ENCODE peak calls at places on chromosomes 3 and 15, in eight cellular contexts. One of them, this sample, is unnamed. For H3K36me3, the result is how much of the 10 kb centered on the place peaks cover.

GRCh38 chr3:149468504-149469212 is 5.8 kb upstream of the TM4SF4 start:
- DNase-seq in SK-N-SH: no peak
- DNase-seq in CD8-positive, alpha-beta T cell: no peak
- DNase-seq in brain microvascular endothelial cell: no peak
- DNase-seq in OCI-LY7: no peak
- DNase-seq in psoas muscle: no peak
- DNase-seq in CD8-positive, alpha-beta memory T cell: no peak
- DNase-seq in PC-3: no peak
- DNase-seq in this sample: no peak

GRCh38 chr3:88321696-88322095 is 171.9 kb downstream of the C3orf38 start:
- DNase-seq in psoas muscle: no peak
- DNase-seq in PC-3: peak
- DNase-seq in CD8-positive, alpha-beta memory T cell: no peak
- DNase-seq in OCI-LY7: no peak
- DNase-seq in CD8-positive, alpha-beta T cell: no peak
- DNase-seq in brain microvascular endothelial cell: peak
- DNase-seq in SK-N-SH: no peak
- DNase-seq in this sample: no peak

GRCh38 chr3:5349343-5349742 is 161.8 kb downstream of the EDEM1 start:
- DNase-seq in psoas muscle: no peak
- DNase-seq in CD8-positive, alpha-beta T cell: no peak
- DNase-seq in PC-3: peak
- DNase-seq in CD8-positive, alpha-beta memory T cell: no peak
- DNase-seq in brain microvascular endothelial cell: no peak
- DNase-seq in SK-N-SH: no peak
- DNase-seq in OCI-LY7: no peak
- DNase-seq in this sample: no peak

GRCh38 chr15:80482686-80483085 is 78.5 kb downstream of the ARNT2 start:
- DNase-seq in psoas muscle: no peak
- DNase-seq in brain microvascular endothelial cell: peak
- DNase-seq in OCI-LY7: no peak
- DNase-seq in PC-3: no peak
- DNase-seq in CD8-positive, alpha-beta T cell: no peak
- DNase-seq in SK-N-SH: no peak
- DNase-seq in CD8-positive, alpha-beta memory T cell: no peak
- DNase-seq in this sample: no peak

GRCh38 chr3:51779137-51779536 is at the start of gene IQCF6:
- DNase-seq in psoas muscle: no peak
- DNase-seq in CD8-positive, alpha-beta T cell: no peak
- DNase-seq in brain microvascular endothelial cell: no peak
- DNase-seq in CD8-positive, alpha-beta memory T cell: no peak
- DNase-seq in OCI-LY7: no peak
- DNase-seq in PC-3: no peak
- DNase-seq in SK-N-SH: no peak
- DNase-seq in this sample: no peak

GRCh38 chr3:24303057-24303754 is 191.4 kb downstream of the THRB start:
- DNase-seq in CD8-positive, alpha-beta memory T cell: no peak
- DNase-seq in OCI-LY7: no peak
- DNase-seq in brain microvascular endothelial cell: no peak
- DNase-seq in CD8-positive, alpha-beta T cell: no peak
- DNase-seq in SK-N-SH: peak
- DNase-seq in PC-3: no peak
- DNase-seq in psoas muscle: no peak
- DNase-seq in this sample: no peak

GRCh38 chr3:96266395-96267187 is 547.8 kb upstream of the EPHA6 start:
- DNase-seq in psoas muscle: no peak
- DNase-seq in CD8-positive, alpha-beta memory T cell: no peak
- DNase-seq in OCI-LY7: no peak
- DNase-seq in PC-3: peak
- DNase-seq in brain microvascular endothelial cell: no peak
- DNase-seq in CD8-positive, alpha-beta T cell: no peak
- DNase-seq in SK-N-SH: no peak
- DNase-seq in this sample: no peak

GRCh38 chr3:30401971-30402370 is 204.4 kb upstream of the TGFBR2 start:
- DNase-seq in OCI-LY7: no peak
- DNase-seq in psoas muscle: no peak
- DNase-seq in brain microvascular endothelial cell: no peak
- DNase-seq in SK-N-SH: peak
- DNase-seq in CD8-positive, alpha-beta T cell: no peak
- DNase-seq in PC-3: no peak
- DNase-seq in CD8-positive, alpha-beta memory T cell: no peak
- DNase-seq in this sample: no peak

GRCh38 chr3:150783334-150783733 is 20.4 kb upstream of the SIAH2 start:
- DNase-seq in CD8-positive, alpha-beta memory T cell: no peak
- DNase-seq in OCI-LY7: no peak
- DNase-seq in PC-3: no peak
- DNase-seq in psoas muscle: no peak
- DNase-seq in brain microvascular endothelial cell: no peak
- DNase-seq in SK-N-SH: no peak
- DNase-seq in CD8-positive, alpha-beta T cell: no peak
- DNase-seq in this sample: no peak

GRCh38 chr3:186452517-186452916 is 90.5 kb upstream of the DGKG start:
- DNase-seq in PC-3: peak
- DNase-seq in psoas muscle: no peak
- DNase-seq in CD8-positive, alpha-beta memory T cell: no peak
- DNase-seq in brain microvascular endothelial cell: peak
- DNase-seq in OCI-LY7: no peak
- DNase-seq in SK-N-SH: no peak
- DNase-seq in CD8-positive, alpha-beta T cell: no peak
- DNase-seq in this sample: no peak

GRCh38 chr3:13214847-13215472 is 141.7 kb upstream of the IQSEC1 start:
- DNase-seq in psoas muscle: peak
- DNase-seq in CD8-positive, alpha-beta T cell: no peak
- DNase-seq in brain microvascular endothelial cell: no peak
- DNase-seq in SK-N-SH: no peak
- DNase-seq in CD8-positive, alpha-beta memory T cell: no peak
- DNase-seq in OCI-LY7: no peak
- DNase-seq in PC-3: no peak
- DNase-seq in this sample: no peak

GRCh38 chr3:197912770-197913476 is 37.1 kb upstream of the RPL35A start:
- DNase-seq in PC-3: no peak
- DNase-seq in SK-N-SH: no peak
- DNase-seq in CD8-positive, alpha-beta memory T cell: no peak
- DNase-seq in psoas muscle: peak
- DNase-seq in CD8-positive, alpha-beta T cell: no peak
- DNase-seq in brain microvascular endothelial cell: peak
- DNase-seq in OCI-LY7: no peak
- DNase-seq in this sample: no peak

GRCh38 chr3:9248232-9249191 is 934 bp downstream of the SRGAP3 start:
- DNase-seq in OCI-LY7: no peak
- DNase-seq in PC-3: peak
- DNase-seq in brain microvascular endothelial cell: no peak
- DNase-seq in CD8-positive, alpha-beta T cell: no peak
- DNase-seq in psoas muscle: no peak
- DNase-seq in CD8-positive, alpha-beta memory T cell: no peak
- DNase-seq in SK-N-SH: peak
- DNase-seq in this sample: peak

GRCh38 chr3:54826255-54826691 is 101.6 kb downstream of the LRTM1 start:
- DNase-seq in SK-N-SH: no peak
- DNase-seq in CD8-positive, alpha-beta T cell: no peak
- DNase-seq in psoas muscle: no peak
- DNase-seq in PC-3: no peak
- DNase-seq in brain microvascular endothelial cell: no peak
- DNase-seq in OCI-LY7: no peak
- DNase-seq in CD8-positive, alpha-beta memory T cell: no peak
- DNase-seq in this sample: no peak

GRCh38 chr3:128296469-128297251 is 143.4 kb downstream of the EEFSEC start:
- DNase-seq in CD8-positive, alpha-beta memory T cell: no peak
- DNase-seq in CD8-positive, alpha-beta T cell: no peak
- DNase-seq in PC-3: no peak
- DNase-seq in psoas muscle: peak
- DNase-seq in SK-N-SH: no peak
- DNase-seq in brain microvascular endothelial cell: no peak
- DNase-seq in OCI-LY7: no peak
- DNase-seq in this sample: no peak

GRCh38 chr15:96583671-96584070 is 253.2 kb downstream of the NR2F2 start:
- DNase-seq in SK-N-SH: peak
- DNase-seq in brain microvascular endothelial cell: no peak
- DNase-seq in CD8-positive, alpha-beta T cell: no peak
- DNase-seq in CD8-positive, alpha-beta memory T cell: no peak
- DNase-seq in OCI-LY7: no peak
- DNase-seq in PC-3: no peak
- DNase-seq in psoas muscle: no peak
- DNase-seq in this sample: no peak

GRCh38 chr15:69719527-69719926 is 266.9 kb downstream of the RPLP1 start:
- DNase-seq in OCI-LY7: peak
- DNase-seq in brain microvascular endothelial cell: no peak
- DNase-seq in PC-3: no peak
- DNase-seq in SK-N-SH: no peak
- DNase-seq in CD8-positive, alpha-beta memory T cell: peak
- DNase-seq in psoas muscle: no peak
- DNase-seq in CD8-positive, alpha-beta T cell: peak
- DNase-seq in this sample: no peak

GRCh38 chr3:101571028-101571895 is 2.7 kb upstream of the PCNP start:
- DNase-seq in CD8-positive, alpha-beta memory T cell: no peak
- DNase-seq in PC-3: peak
- DNase-seq in OCI-LY7: no peak
- DNase-seq in CD8-positive, alpha-beta T cell: no peak
- DNase-seq in psoas muscle: no peak
- DNase-seq in brain microvascular endothelial cell: no peak
- DNase-seq in SK-N-SH: no peak
- DNase-seq in this sample: no peak

GRCh38 chr3:52118156-52118875 is 35.9 kb downstream of the POC1A start:
- DNase-seq in PC-3: no peak
- DNase-seq in brain microvascular endothelial cell: no peak
- DNase-seq in psoas muscle: peak
- DNase-seq in SK-N-SH: no peak
- DNase-seq in CD8-positive, alpha-beta memory T cell: no peak
- DNase-seq in OCI-LY7: no peak
- DNase-seq in CD8-positive, alpha-beta T cell: no peak
- DNase-seq in this sample: no peak

GRCh38 chr15:33104276-33104675 is 90.2 kb downstream of the FMN1 start:
- DNase-seq in CD8-positive, alpha-beta memory T cell: no peak
- DNase-seq in brain microvascular endothelial cell: peak
- DNase-seq in psoas muscle: no peak
- DNase-seq in SK-N-SH: no peak
- DNase-seq in CD8-positive, alpha-beta T cell: peak
- DNase-seq in OCI-LY7: no peak
- DNase-seq in PC-3: peak
- DNase-seq in this sample: no peak

GRCh38 chr3:146561879-146562278 is 17.5 kb upstream of the PLSCR1 start:
- DNase-seq in PC-3: no peak
- DNase-seq in brain microvascular endothelial cell: no peak
- DNase-seq in OCI-LY7: no peak
- DNase-seq in CD8-positive, alpha-beta memory T cell: no peak
- DNase-seq in psoas muscle: no peak
- DNase-seq in SK-N-SH: no peak
- DNase-seq in CD8-positive, alpha-beta T cell: no peak
- DNase-seq in this sample: no peak

GRCh38 chr3:14672588-14672987 is 2.4 kb upstream of the C3orf20 start:
- DNase-seq in OCI-LY7: no peak
- DNase-seq in CD8-positive, alpha-beta memory T cell: no peak
- DNase-seq in brain microvascular endothelial cell: no peak
- DNase-seq in psoas muscle: no peak
- DNase-seq in PC-3: no peak
- DNase-seq in SK-N-SH: no peak
- DNase-seq in CD8-positive, alpha-beta T cell: no peak
- DNase-seq in this sample: no peak
- H3K36me3 ChIP-seq in OCI-LY7: half or more
- H3K36me3 ChIP-seq in CD8-positive, alpha-beta memory T cell: under half
- H3K36me3 ChIP-seq in brain microvascular endothelial cell: under half
- H3K36me3 ChIP-seq in psoas muscle: under half
- H3K36me3 ChIP-seq in PC-3: under half
- H3K36me3 ChIP-seq in SK-N-SH: half or more
- H3K36me3 ChIP-seq in CD8-positive, alpha-beta T cell: under half
- H3K36me3 ChIP-seq in this sample: under half

GRCh38 chr15:57691082-57691481 is 15.4 kb upstream of the POLR2M start:
- DNase-seq in SK-N-SH: no peak
- DNase-seq in PC-3: no peak
- DNase-seq in CD8-positive, alpha-beta T cell: no peak
- DNase-seq in psoas muscle: no peak
- DNase-seq in CD8-positive, alpha-beta memory T cell: no peak
- DNase-seq in OCI-LY7: no peak
- DNase-seq in brain microvascular endothelial cell: no peak
- DNase-seq in this sample: no peak
- H3K27ac ChIP-seq in SK-N-SH: no peak
- H3K27ac ChIP-seq in PC-3: no peak
- H3K27ac ChIP-seq in CD8-positive, alpha-beta T cell: no peak
- H3K27ac ChIP-seq in psoas muscle: no peak
- H3K27ac ChIP-seq in CD8-positive, alpha-beta memory T cell: no peak
- H3K27ac ChIP-seq in OCI-LY7: no peak
- H3K27ac ChIP-seq in brain microvascular endothelial cell: no peak
- H3K27ac ChIP-seq in this sample: no peak

GRCh38 chr15:85974742-85975141 is 104.9 kb upstream of the AGBL1 start:
- DNase-seq in PC-3: no peak
- DNase-seq in CD8-positive, alpha-beta memory T cell: no peak
- DNase-seq in SK-N-SH: no peak
- DNase-seq in CD8-positive, alpha-beta T cell: no peak
- DNase-seq in psoas muscle: no peak
- DNase-seq in OCI-LY7: no peak
- DNase-seq in brain microvascular endothelial cell: no peak
- DNase-seq in this sample: no peak

GRCh38 chr15:85976102-85976501 is 103.6 kb upstream of the AGBL1 start:
- DNase-seq in brain microvascular endothelial cell: no peak
- DNase-seq in SK-N-SH: no peak
- DNase-seq in CD8-positive, alpha-beta T cell: no peak
- DNase-seq in OCI-LY7: no peak
- DNase-seq in psoas muscle: no peak
- DNase-seq in CD8-positive, alpha-beta memory T cell: no peak
- DNase-seq in PC-3: no peak
- DNase-seq in this sample: no peak

GRCh38 chr15:85979929-85980328 is 99.7 kb upstream of the AGBL1 start:
- DNase-seq in CD8-positive, alpha-beta T cell: no peak
- DNase-seq in PC-3: no peak
- DNase-seq in psoas muscle: no peak
- DNase-seq in CD8-positive, alpha-beta memory T cell: no peak
- DNase-seq in OCI-LY7: no peak
- DNase-seq in brain microvascular endothelial cell: no peak
- DNase-seq in SK-N-SH: no peak
- DNase-seq in this sample: no peak

GRCh38 chr15:85976986-85977385 is 102.7 kb upstream of the AGBL1 start:
- DNase-seq in PC-3: peak
- DNase-seq in CD8-positive, alpha-beta memory T cell: no peak
- DNase-seq in psoas muscle: no peak
- DNase-seq in OCI-LY7: no peak
- DNase-seq in brain microvascular endothelial cell: no peak
- DNase-seq in SK-N-SH: no peak
- DNase-seq in CD8-positive, alpha-beta T cell: no peak
- DNase-seq in this sample: no peak

DNA sequence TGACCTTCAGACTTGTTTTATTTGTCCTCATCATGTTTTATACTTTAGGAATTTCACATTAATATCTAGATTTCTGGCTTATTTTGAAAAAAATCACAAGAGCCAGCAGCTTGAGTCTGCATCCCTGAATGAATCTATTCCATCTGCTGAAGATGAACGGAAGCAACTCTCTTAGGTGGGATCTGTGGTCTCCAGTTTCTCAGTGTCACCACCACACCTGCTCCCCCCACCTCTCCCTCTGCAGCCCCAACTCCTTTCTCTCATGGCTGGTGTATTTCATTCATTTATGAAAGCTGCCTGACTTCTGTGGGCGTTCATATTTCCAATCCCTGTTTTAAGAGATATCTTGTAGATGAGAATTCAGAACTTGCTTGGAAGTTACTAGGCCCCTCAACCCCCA is 102.1 kb upstream of the AGBL1 start:
- DNase-seq in CD8-positive, alpha-beta memory T cell: no peak
- DNase-seq in SK-N-SH: no peak
- DNase-seq in brain microvascular endothelial cell: no peak
- DNase-seq in psoas muscle: no peak
- DNase-seq in OCI-LY7: no peak
- DNase-seq in PC-3: no peak
- DNase-seq in CD8-positive, alpha-beta T cell: no peak
- DNase-seq in this sample: no peak
- H3K36me3 ChIP-seq in CD8-positive, alpha-beta memory T cell: under half
- H3K36me3 ChIP-seq in SK-N-SH: under half
- H3K36me3 ChIP-seq in brain microvascular endothelial cell: under half
- H3K36me3 ChIP-seq in psoas muscle: under half
- H3K36me3 ChIP-seq in OCI-LY7: under half
- H3K36me3 ChIP-seq in PC-3: under half
- H3K36me3 ChIP-seq in CD8-positive, alpha-beta T cell: under half
- H3K36me3 ChIP-seq in this sample: under half

GRCh38 chr15:22844421-22845288 is 6.2 kb downstream of the NIPA2 start:
- DNase-seq in CD8-positive, alpha-beta memory T cell: no peak
- DNase-seq in PC-3: no peak
- DNase-seq in brain microvascular endothelial cell: no peak
- DNase-seq in SK-N-SH: no peak
- DNase-seq in psoas muscle: no peak
- DNase-seq in OCI-LY7: no peak
- DNase-seq in CD8-positive, alpha-beta T cell: no peak
- DNase-seq in this sample: no peak
- H3K27ac ChIP-seq in CD8-positive, alpha-beta memory T cell: no peak
- H3K27ac ChIP-seq in PC-3: no peak
- H3K27ac ChIP-seq in brain microvascular endothelial cell: no peak
- H3K27ac ChIP-seq in SK-N-SH: no peak
- H3K27ac ChIP-seq in psoas muscle: peak
- H3K27ac ChIP-seq in OCI-LY7: no peak
- H3K27ac ChIP-seq in CD8-positive, alpha-beta T cell: no peak
- H3K27ac ChIP-seq in this sample: no peak